ENCODE peak calls at places on chromosomes 4 and X, in nine cellular contexts. C, L, K, W, R, H, D, F and E are unnamed samples.

GRCh38 chr4:182113774-182114173 is 129.4 kb upstream of the TENM3 start:
- DNase-seq in R (peak), K (no peak), W (no peak), D (no peak), L (no peak), F (no peak), C (no peak), H (no peak), E (peak)

GRCh38 chrX:124211312-124211942 is 121.0 kb upstream of the TEX13D start:
- DNase-seq in H (no peak), W (no peak), R (peak), C (no peak), F (peak), K (no peak), D (peak), L (no peak), E (peak)

GRCh38 chr4:1502976-1503375 is 96.7 kb upstream of the NKX1-1 start:
- DNase-seq in L (no peak), H (no peak), W (no peak), K (no peak), D (no peak), C (no peak), R (no peak), F (no peak), E (no peak)

GRCh38 chr4:72319596-72319995 is 249.4 kb downstream of the ADAMTS3 start:
- DNase-seq in D (no peak), R (peak), L (peak), W (no peak), F (no peak), H (no peak), C (no peak), K (no peak), E (peak)

GRCh38 chrX:49053223-49054072 is 5.4 kb upstream of the CCDC120 start:
- DNase-seq in L (peak), H (peak), K (peak), R (peak), C (peak), W (peak), F (no peak), D (peak), E (peak)

GRCh38 chr4:174635732-174636131 is 113.4 kb upstream of the HPGD start:
- DNase-seq in F (no peak), K (no peak), W (no peak), R (no peak), C (no peak), D (no peak), H (no peak), L (no peak), E (no peak)

GRCh38 chr4:81136161-81136910 is 78.7 kb downstream of the PRKG2 start:
- DNase-seq in W (no peak), D (no peak), L (peak), R (peak), C (no peak), H (no peak), K (no peak), F (no peak), E (peak)

GRCh38 chr4:126470862-126471261 is 1156.1 kb downstream of the FAT4 start:
- DNase-seq in K (no peak), L (no peak), D (no peak), R (no peak), F (no peak), H (no peak), W (no peak), C (no peak), E (peak)

GRCh38 chrX:133376422-133376821 is 38.9 kb downstream of the GPC4 start:
- DNase-seq in C (no peak), W (no peak), H (no peak), R (no peak), D (no peak), F (no peak), K (no peak), L (no peak), E (no peak)

GRCh38 chr4:37663552-37663951 is 22.6 kb downstream of the RELL1 start:
- DNase-seq in D (no peak), H (no peak), F (no peak), C (no peak), R (no peak), L (no peak), K (no peak), W (no peak), E (no peak)

GRCh38 chr4:186606593-186606992 is 51.2 kb upstream of the MTNR1A start:
- DNase-seq in K (no peak), D (no peak), F (no peak), W (no peak), L (peak), R (no peak), H (no peak), C (no peak), E (peak)

GRCh38 chr4:45453258-45453841 is 670.5 kb downstream of the GABRG1 start:
- DNase-seq in D (no peak), F (peak), R (peak), K (no peak), W (no peak), L (peak), H (no peak), C (no peak), E (peak)

GRCh38 chrX:107450823-107451509 is 1.5 kb downstream of the FRMPD3 start:
- DNase-seq in L (no peak), F (peak), R (no peak), D (peak), K (no peak), H (no peak), C (no peak), W (no peak), E (no peak)

GRCh38 chrX:20743054-20743453 is 476.3 kb upstream of the RPS6KA3 start:
- DNase-seq in D (peak), R (no peak), C (no peak), F (no peak), L (no peak), H (no peak), W (no peak), K (no peak), E (no peak)

GRCh38 chr4:54527532-54527931 is 130.2 kb upstream of the KIT start:
- DNase-seq in K (no peak), F (no peak), W (no peak), D (peak), L (no peak), C (no peak), H (no peak), R (no peak), E (no peak)

GRCh38 chrX:126723881-126724280 is 95.6 kb upstream of the PRR32 start:
- DNase-seq in F (no peak), L (no peak), H (no peak), D (no peak), R (no peak), W (no peak), C (no peak), K (no peak), E (no peak)

GRCh38 chr4:153238146-153238919 is 34.1 kb downstream of the TRIM2 start:
- DNase-seq in D (no peak), H (no peak), L (no peak), W (no peak), F (no peak), R (no peak), C (no peak), K (no peak), E (no peak)

GRCh38 chr4:73735231-73735630 is 5.1 kb upstream of the CXCL8 start:
- DNase-seq in R (peak), F (peak), W (no peak), C (no peak), K (no peak), H (no peak), L (peak), D (no peak), E (peak)

GRCh38 chr4:96993528-96993927 is 1149.7 kb downstream of the STPG2 start:
- DNase-seq in R (no peak), W (no peak), H (no peak), L (no peak), C (no peak), F (no peak), K (no peak), D (no peak), E (no peak)

GRCh38 chr4:26088433-26088928 is 174.5 kb downstream of the SMIM20 start:
- DNase-seq in K (no peak), W (no peak), F (no peak), R (peak), C (no peak), D (no peak), L (peak), H (no peak), E (peak)

GRCh38 chr4:166816901-166817300 is 417.4 kb downstream of the SPOCK3 start:
- DNase-seq in C (no peak), F (no peak), W (no peak), H (no peak), L (no peak), K (no peak), D (peak), R (no peak), E (no peak)

GRCh38 chr4:13365195-13365594 is 118.9 kb downstream of the RAB28 start:
- DNase-seq in W (no peak), C (no peak), F (no peak), R (no peak), D (no peak), L (no peak), H (no peak), K (no peak), E (no peak)

GRCh38 chr4:102525099-102525498 is 23.9 kb downstream of the NFKB1 start:
- DNase-seq in L (no peak), R (peak), F (no peak), W (no peak), K (no peak), D (no peak), H (no peak), C (no peak), E (peak)

GRCh38 chr4:183626168-183626567 is 32.8 kb downstream of the RWDD4 start:
- DNase-seq in H (no peak), L (no peak), D (no peak), F (no peak), W (no peak), C (no peak), R (no peak), K (no peak), E (no peak)

GRCh38 chrX:46260502-46260901 is 284.7 kb downstream of the ZNF674 start:
- DNase-seq in K (no peak), F (no peak), L (peak), H (no peak), R (no peak), C (no peak), D (no peak), W (no peak), E (no peak)

GRCh38 chr4:136103616-136104015 is 1428.7 kb downstream of the PCDH18 start:
- DNase-seq in R (no peak), K (no peak), F (no peak), L (no peak), W (no peak), C (no peak), H (no peak), D (no peak), E (no peak)

GRCh38 chr4:150006197-150006596 is 72.0 kb upstream of the DCLK2 start:
- DNase-seq in K (no peak), F (no peak), W (no peak), C (no peak), R (peak), D (no peak), L (no peak), H (no peak), E (peak)

GRCh38 chr4:120209706-120210105 is 143.1 kb upstream of the MAD2L1 start:
- DNase-seq in W (no peak), C (no peak), R (no peak), L (no peak), D (no peak), F (peak), K (no peak), H (no peak), E (no peak)

GRCh38 chr4:90540536-90540935 is 413.3 kb downstream of the CCSER1 start:
- DNase-seq in L (no peak), C (no peak), F (no peak), R (no peak), D (no peak), W (no peak), K (no peak), H (no peak), E (no peak)

GRCh38 chr4:57876934-57877554 is 766.9 kb upstream of the IGFBP7 start:
- DNase-seq in W (no peak), L (no peak), H (no peak), K (no peak), R (no peak), F (no peak), D (no peak), C (no peak), E (no peak)

GRCh38 chr4:113160548-113160947 is 111.1 kb downstream of the ANK2 start:
- DNase-seq in H (no peak), K (no peak), F (no peak), W (no peak), R (no peak), L (no peak), D (no peak), C (no peak), E (no peak)

GRCh38 chrX:40406330-40406859 is 174.4 kb upstream of the ATP6AP2 start:
- DNase-seq in R (peak), C (no peak), H (no peak), W (no peak), K (no peak), D (no peak), L (no peak), F (peak), E (no peak)

GRCh38 chrX:53969540-53969939 is 74.7 kb downstream of the PHF8 start:
- DNase-seq in H (no peak), D (no peak), R (no peak), C (no peak), W (no peak), F (no peak), L (no peak), K (no peak), E (no peak)

GRCh38 chrX:71615056-71615455 is 3.3 kb downstream of the CXCR3 start:
- DNase-seq in C (no peak), K (no peak), D (no peak), H (no peak), W (no peak), F (no peak), L (no peak), R (no peak), E (no peak)

GRCh38 chr4:157048248-157048647 is 27.7 kb upstream of the GLRB start:
- DNase-seq in D (no peak), R (peak), C (no peak), H (no peak), K (no peak), F (no peak), L (peak), W (no peak), E (peak)

GRCh38 chr4:102036619-102037376 is 246.3 kb downstream of the BANK1 start:
- DNase-seq in D (peak), C (no peak), L (peak), W (no peak), H (no peak), R (peak), F (no peak), K (no peak), E (peak)

GRCh38 chr4:154348657-154349056 is 142.9 kb downstream of the DCHS2 start:
- DNase-seq in K (no peak), C (no peak), H (no peak), F (peak), R (no peak), D (no peak), L (no peak), W (no peak), E (no peak)

GRCh38 chr4:89538171-89538570 is 230.6 kb upstream of the GPRIN3 start:
- DNase-seq in H (no peak), F (no peak), D (no peak), K (no peak), C (no peak), W (no peak), L (no peak), R (no peak), E (no peak)